ENCODE peak calls at places on chromosomes 3 and 15, in four cellular contexts. One of them, this sample, is unnamed.

GRCh38 chr15:88940110-88940675 is 27.0 kb upstream of the MFGE8 start:
- DNase-seq in C1 segment of cervical spinal cord: no peak
- DNase-seq in NCI-H524 treated with DMSO at 0.1 percent for 48 hours: no peak
- DNase-seq in astrocyte: no peak
- DNase-seq in this sample: no peak

GRCh38 chr3:23442598-23443383 is 239.7 kb downstream of the UBE2E2 start:
- DNase-seq in C1 segment of cervical spinal cord: no peak
- DNase-seq in NCI-H524 treated with DMSO at 0.1 percent for 48 hours: no peak
- DNase-seq in astrocyte: peak
- DNase-seq in this sample: no peak

GRCh38 chr3:9932843-9933560 is 632 bp upstream of the CRELD1 start:
- DNase-seq in C1 segment of cervical spinal cord: peak
- DNase-seq in NCI-H524 treated with DMSO at 0.1 percent for 48 hours: peak
- DNase-seq in astrocyte: peak
- DNase-seq in this sample: peak

GRCh38 chr3:5116568-5116967 is 5.5 kb upstream of the ARL8B start:
- DNase-seq in C1 segment of cervical spinal cord: no peak
- DNase-seq in NCI-H524 treated with DMSO at 0.1 percent for 48 hours: no peak
- DNase-seq in astrocyte: no peak
- DNase-seq in this sample: no peak

GRCh38 chr3:151345854-151346253 is 16.5 kb upstream of the P2RY13 start:
- DNase-seq in C1 segment of cervical spinal cord: no peak
- DNase-seq in NCI-H524 treated with DMSO at 0.1 percent for 48 hours: no peak
- DNase-seq in astrocyte: peak
- DNase-seq in this sample: no peak

GRCh38 chr15:44804303-44805046 is 68.1 kb downstream of the TRIM69 start:
- DNase-seq in C1 segment of cervical spinal cord: no peak
- DNase-seq in NCI-H524 treated with DMSO at 0.1 percent for 48 hours: no peak
- DNase-seq in astrocyte: no peak
- DNase-seq in this sample: no peak

GRCh38 chr15:83561661-83562060 is 92.3 kb upstream of the ADAMTSL3 start:
- DNase-seq in C1 segment of cervical spinal cord: no peak
- DNase-seq in NCI-H524 treated with DMSO at 0.1 percent for 48 hours: no peak
- DNase-seq in astrocyte: no peak
- DNase-seq in this sample: no peak

GRCh38 chr15:62957130-62957529 is 85.4 kb upstream of the TPM1 start:
- DNase-seq in C1 segment of cervical spinal cord: no peak
- DNase-seq in NCI-H524 treated with DMSO at 0.1 percent for 48 hours: no peak
- DNase-seq in astrocyte: no peak
- DNase-seq in this sample: no peak

GRCh38 chr3:46095307-46095706 is 68.0 kb upstream of the XCR1 start:
- DNase-seq in C1 segment of cervical spinal cord: no peak
- DNase-seq in NCI-H524 treated with DMSO at 0.1 percent for 48 hours: no peak
- DNase-seq in astrocyte: no peak
- DNase-seq in this sample: no peak

GRCh38 chr3:8253201-8253600 is 248.4 kb upstream of the LMCD1 start:
- DNase-seq in C1 segment of cervical spinal cord: no peak
- DNase-seq in NCI-H524 treated with DMSO at 0.1 percent for 48 hours: no peak
- DNase-seq in astrocyte: no peak
- DNase-seq in this sample: no peak

GRCh38 chr15:90059208-90059985 is 42.9 kb downstream of the IDH2 start:
- DNase-seq in C1 segment of cervical spinal cord: peak
- DNase-seq in NCI-H524 treated with DMSO at 0.1 percent for 48 hours: no peak
- DNase-seq in astrocyte: no peak
- DNase-seq in this sample: no peak

GRCh38 chr15:68721886-68722285 is 98.8 kb downstream of the ANP32A start:
- DNase-seq in C1 segment of cervical spinal cord: no peak
- DNase-seq in NCI-H524 treated with DMSO at 0.1 percent for 48 hours: no peak
- DNase-seq in astrocyte: no peak
- DNase-seq in this sample: no peak

GRCh38 chr15:78306176-78306774 is 6.9 kb upstream of the SKIC8 start:
- DNase-seq in C1 segment of cervical spinal cord: no peak
- DNase-seq in NCI-H524 treated with DMSO at 0.1 percent for 48 hours: no peak
- DNase-seq in astrocyte: peak
- DNase-seq in this sample: no peak

GRCh38 chr15:50181983-50182232 is at the start of gene SLC27A2:
- DNase-seq in C1 segment of cervical spinal cord: no peak
- DNase-seq in NCI-H524 treated with DMSO at 0.1 percent for 48 hours: no peak
- DNase-seq in astrocyte: no peak
- DNase-seq in this sample: no peak

GRCh38 chr15:66935688-66936087 is 129.7 kb upstream of the SMAD3 start:
- DNase-seq in C1 segment of cervical spinal cord: no peak
- DNase-seq in NCI-H524 treated with DMSO at 0.1 percent for 48 hours: no peak
- DNase-seq in astrocyte: no peak
- DNase-seq in this sample: no peak

GRCh38 chr3:138188013-138188352 is 882 bp downstream of the ARMC8 start:
- DNase-seq in C1 segment of cervical spinal cord: no peak
- DNase-seq in NCI-H524 treated with DMSO at 0.1 percent for 48 hours: no peak
- DNase-seq in astrocyte: peak
- DNase-seq in this sample: no peak

GRCh38 chr3:42691861-42692666 is 6.7 kb downstream of the KLHL40 start:
- DNase-seq in C1 segment of cervical spinal cord: no peak
- DNase-seq in NCI-H524 treated with DMSO at 0.1 percent for 48 hours: no peak
- DNase-seq in astrocyte: no peak
- DNase-seq in this sample: peak

GRCh38 chr3:16533928-16534913 is 20.7 kb upstream of the RFTN1 start:
- DNase-seq in C1 segment of cervical spinal cord: no peak
- DNase-seq in NCI-H524 treated with DMSO at 0.1 percent for 48 hours: peak
- DNase-seq in astrocyte: no peak
- DNase-seq in this sample: no peak

GRCh38 chr3:186406669-186407635 is 44.9 kb upstream of the DGKG start:
- DNase-seq in C1 segment of cervical spinal cord: no peak
- DNase-seq in NCI-H524 treated with DMSO at 0.1 percent for 48 hours: no peak
- DNase-seq in astrocyte: no peak
- DNase-seq in this sample: no peak

GRCh38 chr15:81449836-81450474 is 75.9 kb upstream of the TMC3 start:
- DNase-seq in C1 segment of cervical spinal cord: no peak
- DNase-seq in NCI-H524 treated with DMSO at 0.1 percent for 48 hours: no peak
- DNase-seq in astrocyte: no peak
- DNase-seq in this sample: no peak

GRCh38 chr15:43433661-43434303 is 59.2 kb downstream of the TP53BP1 start:
- DNase-seq in C1 segment of cervical spinal cord: no peak
- DNase-seq in NCI-H524 treated with DMSO at 0.1 percent for 48 hours: no peak
- DNase-seq in astrocyte: no peak
- DNase-seq in this sample: no peak

GRCh38 chr3:172138792-172139507 is 99.6 kb downstream of the FNDC3B start:
- DNase-seq in C1 segment of cervical spinal cord: peak
- DNase-seq in NCI-H524 treated with DMSO at 0.1 percent for 48 hours: no peak
- DNase-seq in astrocyte: peak
- DNase-seq in this sample: peak

GRCh38 chr15:59333401-59334062 is 39.1 kb downstream of the MYO1E start:
- DNase-seq in C1 segment of cervical spinal cord: no peak
- DNase-seq in NCI-H524 treated with DMSO at 0.1 percent for 48 hours: no peak
- DNase-seq in astrocyte: no peak
- DNase-seq in this sample: no peak

GRCh38 chr15:32909431-32909830 is 191.6 kb downstream of the GREM1 start:
- DNase-seq in C1 segment of cervical spinal cord: no peak
- DNase-seq in NCI-H524 treated with DMSO at 0.1 percent for 48 hours: no peak
- DNase-seq in astrocyte: peak
- DNase-seq in this sample: no peak

GRCh38 chr3:153070153-153070868 is 91.7 kb upstream of the RAP2B start:
- DNase-seq in C1 segment of cervical spinal cord: no peak
- DNase-seq in NCI-H524 treated with DMSO at 0.1 percent for 48 hours: no peak
- DNase-seq in astrocyte: peak
- DNase-seq in this sample: no peak

GRCh38 chr3:46848271-46849097 is 14.8 kb downstream of the MYL3 start:
- DNase-seq in C1 segment of cervical spinal cord: no peak
- DNase-seq in NCI-H524 treated with DMSO at 0.1 percent for 48 hours: no peak
- DNase-seq in astrocyte: peak
- DNase-seq in this sample: no peak

GRCh38 chr3:116242825-116243224 is 202.5 kb downstream of the LSAMP start:
- DNase-seq in C1 segment of cervical spinal cord: no peak
- DNase-seq in NCI-H524 treated with DMSO at 0.1 percent for 48 hours: no peak
- DNase-seq in astrocyte: no peak
- DNase-seq in this sample: no peak

GRCh38 chr3:144773344-144773743 is 801.7 kb downstream of the DIPK2A start:
- DNase-seq in C1 segment of cervical spinal cord: no peak
- DNase-seq in NCI-H524 treated with DMSO at 0.1 percent for 48 hours: no peak
- DNase-seq in astrocyte: no peak
- DNase-seq in this sample: no peak